ENCODE peak calls at places on chromosome 20, in five cellular contexts. One of them, this sample, is unnamed.

GRCh38 chr20:8094845-8095244 is 37.2 kb upstream of the PLCB1 start:
- DNase-seq in OCI-LY7: no peak
- DNase-seq in cardiac muscle cell: peak; percentile 83
- DNase-seq in neural progenitor cell: no peak
- DNase-seq in heart left ventricle: no peak
- DNase-seq in this sample: no peak

GRCh38 chr20:5933802-5934436 is 16.4 kb downstream of the TRMT6 start:
- DNase-seq in heart left ventricle: no peak
- DNase-seq in cardiac muscle cell: peak; percentile 18
- DNase-seq in neural progenitor cell: peak; percentile 18
- DNase-seq in OCI-LY7: peak; percentile 84
- DNase-seq in this sample: peak; percentile 23

GRCh38 chr20:37242503-37242902 is 19.1 kb downstream of the GHRH start:
- DNase-seq in heart left ventricle: no peak
- DNase-seq in neural progenitor cell: no peak
- DNase-seq in cardiac muscle cell: no peak
- DNase-seq in OCI-LY7: no peak
- DNase-seq in this sample: no peak

GRCh38 chr20:44395183-44395962 is 39.9 kb downstream of the HNF4A start:
- DNase-seq in cardiac muscle cell: no peak
- DNase-seq in OCI-LY7: no peak
- DNase-seq in neural progenitor cell: no peak
- DNase-seq in heart left ventricle: no peak
- DNase-seq in this sample: no peak

GRCh38 chr20:45833883-45834796 is 541 bp downstream of the SNX21 start:
- DNase-seq in neural progenitor cell: peak; percentile 85
- DNase-seq in cardiac muscle cell: peak; percentile 75
- DNase-seq in OCI-LY7: no peak
- DNase-seq in heart left ventricle: peak; percentile 75
- DNase-seq in this sample: peak; percentile 80

GRCh38 chr20:50186987-50187402 is 3.6 kb upstream of the CEBPB start:
- DNase-seq in neural progenitor cell: no peak
- DNase-seq in heart left ventricle: no peak
- DNase-seq in OCI-LY7: no peak
- DNase-seq in cardiac muscle cell: no peak
- DNase-seq in this sample: no peak

GRCh38 chr20:32664352-32665159 is 9.2 kb downstream of the C20orf203 start:
- DNase-seq in OCI-LY7: no peak
- DNase-seq in neural progenitor cell: no peak
- DNase-seq in cardiac muscle cell: no peak
- DNase-seq in heart left ventricle: no peak
- DNase-seq in this sample: no peak

GRCh38 chr20:58839474-58839874 is 11.2 kb downstream of the GNAS-AS1 start:
- DNase-seq in heart left ventricle: no peak
- DNase-seq in neural progenitor cell: peak; percentile 77
- DNase-seq in OCI-LY7: peak; percentile 37
- DNase-seq in cardiac muscle cell: peak; percentile 39
- DNase-seq in this sample: peak; percentile 62

GRCh38 chr20:44800398-44801046 is 9.8 kb downstream of the RIMS4 start:
- DNase-seq in heart left ventricle: no peak
- DNase-seq in cardiac muscle cell: no peak
- DNase-seq in neural progenitor cell: peak; percentile 55
- DNase-seq in OCI-LY7: peak; percentile 8
- DNase-seq in this sample: no peak

DNA sequence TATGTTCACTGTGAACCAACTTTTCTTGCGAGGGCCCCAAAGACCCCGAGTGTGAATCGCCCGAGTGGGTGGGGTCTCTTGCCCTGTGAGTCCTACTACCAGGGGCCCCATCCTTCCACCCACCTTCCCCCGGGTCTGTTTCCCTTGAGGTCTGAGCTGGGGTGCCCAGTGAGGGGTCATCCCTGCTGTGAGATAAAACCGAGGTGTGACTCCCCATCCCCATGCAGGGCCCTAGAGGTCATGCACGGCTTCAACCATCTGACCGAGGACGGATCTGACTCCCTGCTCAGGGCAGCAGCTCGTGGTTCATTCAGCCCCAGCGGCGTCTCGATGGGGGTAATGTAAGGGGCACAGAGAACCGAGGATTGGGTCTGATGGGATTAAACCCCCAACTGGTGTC is 103.1 kb upstream of the SULF2 start:
- DNase-seq in heart left ventricle: no peak
- DNase-seq in OCI-LY7: no peak
- DNase-seq in neural progenitor cell: no peak
- DNase-seq in cardiac muscle cell: no peak
- DNase-seq in this sample: no peak
- H3K4me3 ChIP-seq in heart left ventricle: no peak overlapping the region
- H3K4me3 ChIP-seq in OCI-LY7: no peak overlapping the region
- H3K4me3 ChIP-seq in neural progenitor cell: no peak overlapping the region
- H3K4me3 ChIP-seq in cardiac muscle cell: no peak overlapping the region
- H3K4me3 ChIP-seq in this sample: no peak overlapping the region

DNA sequence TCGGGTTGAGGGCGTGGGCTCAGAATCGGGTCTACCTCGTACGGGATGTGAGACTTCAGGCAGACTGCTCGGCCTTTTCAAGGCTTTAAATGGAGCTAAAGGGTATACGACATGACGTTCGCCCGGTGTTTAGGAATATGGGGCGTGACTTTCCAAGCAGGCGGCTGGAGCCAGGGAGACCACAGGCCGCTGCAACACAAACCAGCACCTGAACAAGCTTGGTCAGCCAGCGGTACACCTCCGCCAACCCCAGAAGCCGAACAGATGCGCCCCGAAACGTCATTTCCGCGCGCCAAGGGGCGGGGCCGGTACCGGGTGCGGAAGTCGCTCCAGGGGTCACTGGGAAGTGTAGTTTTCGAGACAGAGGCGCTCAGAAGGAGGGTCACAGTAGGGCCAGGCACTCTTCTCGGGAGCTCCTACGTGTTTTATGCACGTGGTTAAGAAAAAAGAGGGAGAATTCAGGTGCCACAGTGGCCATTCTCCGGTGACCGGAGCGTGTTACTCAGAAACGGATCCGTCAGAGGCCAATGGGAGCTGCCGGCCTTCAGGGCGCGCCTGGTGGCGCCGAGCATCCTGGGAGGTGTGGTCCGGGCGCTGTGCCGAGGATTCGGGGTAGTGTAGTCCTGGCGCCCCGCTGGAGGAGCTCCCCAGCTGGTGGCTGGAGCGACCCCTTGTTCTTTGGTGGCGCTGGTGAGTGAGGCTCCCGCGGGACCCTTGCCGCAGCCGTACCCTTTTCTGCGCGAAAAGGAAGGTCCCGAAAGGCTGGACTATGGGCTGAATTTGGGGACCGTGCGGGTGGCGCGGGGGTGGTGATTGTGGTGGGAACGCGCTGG is at the start of gene ZNF133:
- DNase-seq in heart left ventricle: peak; percentile 96
- DNase-seq in neural progenitor cell: peak; percentile 96
- DNase-seq in cardiac muscle cell: peak; percentile 95
- DNase-seq in OCI-LY7: peak; percentile 93
- DNase-seq in this sample: peak; percentile 95
- TF ChIP-seq CTCF in heart left ventricle: no peak
- TF ChIP-seq CTCF in neural progenitor cell: peak; percentile 40
- TF ChIP-seq CTCF in cardiac muscle cell: no peak
- TF ChIP-seq CTCF in OCI-LY7: peak; percentile 58
- TF ChIP-seq CTCF in this sample: peak; percentile 15

DNA sequence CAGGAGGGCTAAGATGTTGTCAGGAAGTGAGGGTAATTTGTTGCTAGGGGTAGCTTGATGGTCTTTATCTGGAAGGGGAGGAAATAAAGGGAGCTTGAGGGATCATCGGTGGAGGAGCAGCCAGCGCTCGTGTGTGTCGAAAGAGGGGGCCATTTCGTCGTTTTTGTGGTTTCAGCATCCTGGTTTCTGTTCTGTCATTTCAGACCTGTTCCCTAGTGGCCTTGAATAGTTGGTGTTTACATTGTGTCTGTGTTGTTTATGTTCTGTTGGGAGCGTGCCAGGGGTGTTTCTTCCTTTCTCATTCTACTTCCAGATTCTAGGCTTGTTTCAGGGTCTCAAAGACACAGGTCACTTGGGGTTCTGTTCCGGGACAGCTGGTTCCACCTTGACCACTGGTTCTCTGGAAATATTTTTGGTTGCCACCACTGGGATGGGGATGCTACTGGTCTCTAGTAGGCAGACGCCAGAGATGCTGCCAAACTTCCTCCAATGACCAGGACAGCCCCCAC is 113.9 kb upstream of the NAA20 start:
- DNase-seq in neural progenitor cell: no peak
- DNase-seq in cardiac muscle cell: peak; percentile 65
- DNase-seq in OCI-LY7: peak; percentile 25
- DNase-seq in heart left ventricle: no peak
- DNase-seq in this sample: no peak
- H3K27ac ChIP-seq in neural progenitor cell: no peak overlapping the region
- H3K27ac ChIP-seq in cardiac muscle cell: no peak overlapping the region
- H3K27ac ChIP-seq in OCI-LY7: no peak overlapping the region
- H3K27ac ChIP-seq in heart left ventricle: no peak overlapping the region
- H3K27ac ChIP-seq in this sample: no peak overlapping the region

GRCh38 chr20:61674051-61674450 is 391.6 kb downstream of the TAF4 start:
- DNase-seq in heart left ventricle: no peak
- DNase-seq in OCI-LY7: no peak
- DNase-seq in neural progenitor cell: no peak
- DNase-seq in cardiac muscle cell: no peak
- DNase-seq in this sample: no peak
- H3K4me3 ChIP-seq in heart left ventricle: no peak overlapping the region
- H3K4me3 ChIP-seq in OCI-LY7: no peak overlapping the region
- H3K4me3 ChIP-seq in neural progenitor cell: no peak overlapping the region
- H3K4me3 ChIP-seq in cardiac muscle cell: no peak overlapping the region
- H3K4me3 ChIP-seq in this sample: no peak overlapping the region

GRCh38 chr20:14896569-14896968 is 559.2 kb upstream of the FLRT3 start:
- DNase-seq in OCI-LY7: no peak
- DNase-seq in cardiac muscle cell: no peak
- DNase-seq in heart left ventricle: no peak
- DNase-seq in neural progenitor cell: no peak
- DNase-seq in this sample: no peak

GRCh38 chr20:14897608-14898007 is 560.2 kb upstream of the FLRT3 start:
- DNase-seq in heart left ventricle: no peak
- DNase-seq in neural progenitor cell: no peak
- DNase-seq in OCI-LY7: no peak
- DNase-seq in cardiac muscle cell: no peak
- DNase-seq in this sample: no peak

DNA sequence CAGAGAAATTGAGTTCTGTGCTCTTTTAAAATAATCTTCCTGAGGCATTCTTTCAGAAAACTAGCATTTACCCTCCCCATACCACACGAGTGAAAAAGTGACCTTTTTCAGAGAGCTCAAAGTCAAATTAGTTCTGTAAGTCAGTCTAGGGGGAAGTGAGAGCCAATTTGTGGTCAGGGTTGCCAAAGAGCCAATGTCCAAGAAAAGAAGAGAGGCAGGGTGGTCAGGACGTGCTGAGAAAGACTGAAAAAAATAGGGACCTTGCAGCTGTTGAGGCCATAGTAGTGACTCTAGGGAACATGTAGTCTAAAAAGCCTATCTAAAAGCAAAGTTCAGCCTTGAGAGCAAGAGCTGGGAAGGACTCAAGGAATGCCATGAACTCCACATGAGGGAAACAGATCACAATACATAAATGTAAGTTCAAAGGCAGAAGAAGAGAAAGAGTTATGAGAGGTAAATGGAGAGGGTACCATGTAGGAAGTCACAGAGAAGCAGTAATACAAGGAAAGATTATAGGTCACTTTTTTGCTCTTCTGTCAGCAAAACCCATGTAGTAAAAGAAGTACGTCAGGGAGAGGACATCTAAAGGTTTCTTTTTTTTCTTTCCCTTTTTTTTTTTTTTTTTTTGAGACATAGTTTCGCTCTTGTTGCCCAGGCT is 565.1 kb upstream of the FLRT3 start:
- DNase-seq in cardiac muscle cell: no peak
- DNase-seq in OCI-LY7: no peak
- DNase-seq in neural progenitor cell: no peak
- DNase-seq in heart left ventricle: no peak
- DNase-seq in this sample: no peak
- TF ChIP-seq CTCF in cardiac muscle cell: no peak
- TF ChIP-seq CTCF in OCI-LY7: no peak
- TF ChIP-seq CTCF in neural progenitor cell: no peak
- TF ChIP-seq CTCF in heart left ventricle: no peak
- TF ChIP-seq CTCF in this sample: no peak

GRCh38 chr20:33689493-33689892 is 3.3 kb upstream of the E2F1 start:
- DNase-seq in cardiac muscle cell: no peak
- DNase-seq in OCI-LY7: no peak
- DNase-seq in neural progenitor cell: no peak
- DNase-seq in heart left ventricle: no peak
- DNase-seq in this sample: no peak
- H3K27ac ChIP-seq in cardiac muscle cell: peak overlapping the region; percentile 28
- H3K27ac ChIP-seq in OCI-LY7: no peak overlapping the region
- H3K27ac ChIP-seq in neural progenitor cell: no peak overlapping the region
- H3K27ac ChIP-seq in heart left ventricle: no peak overlapping the region
- H3K27ac ChIP-seq in this sample: no peak overlapping the region

DNA sequence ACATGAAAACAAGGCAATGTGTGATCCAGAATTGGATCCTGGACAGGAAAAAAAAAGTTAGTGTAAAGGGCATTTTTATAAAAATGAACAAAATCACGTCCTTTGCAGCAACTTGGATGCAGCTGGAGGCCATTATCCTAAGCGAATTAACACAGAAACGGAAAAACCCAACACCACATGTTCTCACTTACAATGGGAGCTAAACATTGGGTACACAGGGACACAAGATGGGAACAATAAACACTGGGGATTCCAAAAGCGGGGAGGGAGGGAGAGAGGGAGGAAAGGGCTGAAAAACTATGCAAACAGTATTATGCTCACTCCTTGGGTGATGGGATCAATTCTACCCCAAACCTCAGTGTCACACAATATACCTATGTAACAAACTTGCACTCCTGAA is 91.4 kb upstream of the BTBD3 start:
- DNase-seq in neural progenitor cell: no peak
- DNase-seq in OCI-LY7: no peak
- DNase-seq in cardiac muscle cell: no peak
- DNase-seq in heart left ventricle: no peak
- DNase-seq in this sample: no peak
- H3K4me3 ChIP-seq in neural progenitor cell: no peak overlapping the region
- H3K4me3 ChIP-seq in OCI-LY7: no peak overlapping the region
- H3K4me3 ChIP-seq in cardiac muscle cell: no peak overlapping the region
- H3K4me3 ChIP-seq in heart left ventricle: no peak overlapping the region
- H3K4me3 ChIP-seq in this sample: no peak overlapping the region